ENCODE peak calls at places on chromosomes 5 and 9, in four cellular contexts. G, O, A and N are unnamed samples.

GRCh38 chr9:86751207-86751606 is 196.1 kb downstream of the GAS1 start:
- DNase-seq in G (no peak), O (no peak), A (no peak), N (no peak)

GRCh38 chr9:70156729-70157128 is 102.0 kb upstream of the SMC5 start:
- DNase-seq in G (no peak), O (no peak), A (no peak), N (no peak)

GRCh38 chr5:155978805-155979204 is 348.2 kb upstream of the SGCD start:
- DNase-seq in G (no peak), O (no peak), A (no peak), N (no peak)

GRCh38 chr5:176671399-176671798 is 24.1 kb downstream of the TSPAN17 start:
- DNase-seq in G (no peak), O (no peak), A (no peak), N (no peak)

GRCh38 chr5:107331882-107332281 is 338.9 kb downstream of the EFNA5 start:
- DNase-seq in G (no peak), O (no peak), A (no peak), N (no peak)

GRCh38 chr9:16515879-16516289 is 354.6 kb downstream of the BNC2 start:
- DNase-seq in G (no peak), O (no peak), A (no peak), N (no peak)

GRCh38 chr5:115859378-115859777 is 17.6 kb downstream of the AP3S1 start:
- DNase-seq in G (no peak), O (no peak), A (no peak), N (no peak)

GRCh38 chr5:68287976-68288755 is 72.6 kb downstream of the PIK3R1 start:
- DNase-seq in G (no peak), O (no peak), A (peak; percentile 56), N (peak; percentile 77)

GRCh38 chr9:120712539-120713031 is 1.7 kb downstream of the MEGF9 start:
- DNase-seq in G (no peak), O (no peak), A (no peak), N (no peak)

GRCh38 chr9:120713257-120714087 is 798 bp downstream of the MEGF9 start:
- DNase-seq in G (no peak), O (peak; percentile 56), A (peak; percentile 20), N (peak; percentile 65)

GRCh38 chr9:120710110-120710981 is 3.9 kb downstream of the MEGF9 start:
- DNase-seq in G (no peak), O (peak; percentile 60), A (peak; percentile 40), N (no peak)

GRCh38 chr9:120711354-120711753 is 2.9 kb downstream of the MEGF9 start:
- DNase-seq in G (no peak), O (no peak), A (no peak), N (no peak)

DNA sequence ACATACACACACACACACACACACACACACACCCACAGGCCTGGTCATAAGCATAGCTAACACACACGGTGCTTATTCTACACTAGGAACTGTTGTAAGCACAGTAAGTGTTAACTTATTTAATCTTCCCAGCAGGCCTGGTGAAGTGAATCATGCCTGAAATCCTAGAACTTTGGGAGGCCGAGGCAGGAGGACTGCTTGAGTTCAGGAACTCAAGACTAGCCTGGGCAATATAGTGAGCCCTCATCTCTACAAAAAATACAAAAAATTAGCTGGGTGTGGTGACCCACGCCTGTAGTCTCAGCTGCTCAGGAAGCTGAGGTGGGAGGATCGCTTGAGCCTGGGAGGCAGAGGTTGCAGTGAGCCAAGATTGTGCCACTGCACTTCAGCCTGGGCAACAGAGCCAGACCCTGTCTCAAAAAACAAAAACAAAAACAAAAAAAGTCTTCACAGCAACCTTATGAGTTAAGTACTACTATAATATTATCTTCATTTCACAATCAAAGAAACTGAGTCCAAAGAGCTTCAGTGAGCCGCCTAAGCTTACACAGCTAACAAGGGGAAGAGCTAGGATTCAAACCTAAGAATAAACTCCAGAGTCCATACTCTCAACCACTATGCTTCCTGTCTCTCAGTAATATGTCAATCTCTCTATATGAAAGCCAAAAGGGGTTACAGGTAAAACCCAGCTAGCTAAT is 2.3 kb downstream of the MEGF9 start:
- DNase-seq in G (no peak), O (peak; percentile 26), A (no peak), N (no peak)
- H3K4me3 ChIP-seq in G (peak overlapping the region; percentile 90), O (peak overlapping the region; percentile 98), A (peak overlapping the region; percentile 2), N (peak overlapping the region; percentile 75)

GRCh38 chr5:174801798-174802197 is 77.4 kb downstream of the MSX2 start:
- DNase-seq in G (no peak), O (no peak), A (no peak), N (no peak)

GRCh38 chr5:174796711-174797192 is 72.4 kb downstream of the MSX2 start:
- DNase-seq in G (no peak), O (no peak), A (no peak), N (no peak)

GRCh38 chr5:174800435-174800834 is 76.1 kb downstream of the MSX2 start:
- DNase-seq in G (no peak), O (no peak), A (no peak), N (no peak)

GRCh38 chr5:174798411-174798930 is 74.1 kb downstream of the MSX2 start:
- DNase-seq in G (no peak), O (no peak), A (no peak), N (no peak)

GRCh38 chr5:174799146-174799545 is 74.8 kb downstream of the MSX2 start:
- DNase-seq in G (no peak), O (no peak), A (no peak), N (no peak)
- H3K4me3 ChIP-seq in G (no peak overlapping the region), O (no peak overlapping the region), A (no peak overlapping the region), N (no peak overlapping the region)

DNA sequence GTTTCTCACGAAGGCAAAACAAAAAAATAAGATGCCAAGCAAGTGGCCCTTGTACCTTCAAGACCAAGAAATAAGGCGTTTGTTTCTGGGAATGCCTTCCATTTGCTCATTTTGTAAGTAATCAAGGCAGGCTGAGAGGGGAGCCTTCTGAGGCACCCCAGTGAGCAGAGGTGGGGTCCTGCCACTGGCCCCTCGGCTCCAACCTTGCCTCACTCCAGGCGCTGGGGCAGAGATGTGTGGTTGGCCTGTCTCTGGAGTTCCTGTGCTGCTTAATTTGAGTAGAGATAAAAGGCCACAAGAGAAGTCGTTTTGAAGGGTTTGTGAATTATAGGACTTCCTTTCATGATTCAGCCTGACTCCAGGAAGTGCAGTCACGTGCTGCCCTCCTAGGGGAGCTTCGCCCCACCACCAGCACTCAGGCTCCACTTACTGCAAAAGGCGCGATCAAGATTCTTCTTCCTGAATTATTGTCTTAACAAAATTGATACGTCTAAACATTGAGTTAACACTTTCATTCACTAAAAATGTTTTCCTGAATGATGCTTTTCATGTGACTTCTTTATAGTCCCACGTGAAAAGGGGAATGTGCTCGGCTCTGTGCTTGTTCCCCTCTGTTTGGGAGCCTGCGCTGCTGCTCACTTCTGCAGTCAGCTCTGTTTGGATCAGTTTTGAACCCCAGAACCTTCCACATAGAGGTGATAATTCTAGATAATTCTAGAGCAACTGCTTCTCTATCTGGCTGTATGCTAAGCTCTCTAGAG is 13.7 kb downstream of the SYK start:
- DNase-seq in G (no peak), O (peak; percentile 77), A (peak; percentile 37), N (peak; percentile 52)
- H3K4me3 ChIP-seq in G (no peak overlapping the region), O (no peak overlapping the region), A (no peak overlapping the region), N (no peak overlapping the region)

DNA sequence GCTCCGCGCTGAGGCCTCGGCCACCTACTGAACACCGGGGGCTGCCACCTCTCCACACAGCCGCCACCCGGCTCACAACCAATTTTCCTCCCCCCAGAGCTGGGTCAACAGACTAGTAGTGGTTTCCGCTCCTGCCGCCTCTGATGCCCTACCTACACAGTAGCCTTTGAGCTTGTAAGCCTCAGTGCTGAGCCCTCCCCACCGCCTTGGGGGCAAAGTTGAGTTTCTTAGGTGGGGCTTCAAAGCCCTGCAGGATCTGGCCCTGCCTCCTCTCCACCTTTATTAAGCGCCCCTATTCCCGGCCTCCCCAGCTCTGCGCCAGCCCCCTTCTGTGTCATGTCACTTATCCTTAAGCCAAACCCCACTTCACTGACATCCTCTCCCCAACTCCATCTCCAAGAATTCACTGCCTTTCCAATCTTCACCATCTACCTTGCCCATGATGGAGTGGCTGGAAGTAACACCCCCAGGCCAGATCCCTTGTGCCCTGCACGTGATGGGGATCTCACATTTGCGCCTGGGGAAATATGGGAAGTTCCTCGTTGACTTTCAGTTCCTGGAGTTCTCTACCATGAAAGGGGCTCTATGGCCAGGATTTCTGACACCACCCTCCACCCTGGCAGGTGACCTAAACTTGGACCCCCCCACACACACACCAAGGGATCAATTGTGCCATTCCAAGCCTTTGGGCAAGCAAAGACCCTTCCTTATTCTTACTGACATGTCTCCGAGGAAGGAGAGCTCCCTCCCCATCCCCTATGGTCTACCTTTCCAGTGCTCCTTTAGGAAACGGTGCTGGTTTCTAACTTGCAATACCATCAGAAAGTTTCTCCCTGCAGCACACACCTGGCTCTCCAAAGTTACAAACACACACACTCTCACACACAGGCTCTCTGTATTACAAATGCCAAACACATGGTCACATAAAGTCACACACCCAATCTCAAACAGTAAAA is 2.7 kb upstream of the CNTFR start:
- DNase-seq in G (no peak), O (no peak), A (no peak), N (no peak)
- H3K4me3 ChIP-seq in G (no peak overlapping the region), O (no peak overlapping the region), A (peak overlapping the region; percentile 73), N (no peak overlapping the region)

GRCh38 chr5:163565931-163566608 is 60.7 kb downstream of the MAT2B start:
- DNase-seq in G (no peak), O (peak; percentile 2), A (peak; percentile 10), N (no peak)

GRCh38 chr5:163563880-163564279 is 58.5 kb downstream of the MAT2B start:
- DNase-seq in G (no peak), O (no peak), A (no peak), N (no peak)

GRCh38 chr5:163564321-163564924 is 59.0 kb downstream of the MAT2B start:
- DNase-seq in G (no peak), O (peak; percentile 47), A (peak; percentile 65), N (no peak)

GRCh38 chr5:163566678-163567077 is 61.3 kb downstream of the MAT2B start:
- DNase-seq in G (no peak), O (no peak), A (no peak), N (no peak)

DNA sequence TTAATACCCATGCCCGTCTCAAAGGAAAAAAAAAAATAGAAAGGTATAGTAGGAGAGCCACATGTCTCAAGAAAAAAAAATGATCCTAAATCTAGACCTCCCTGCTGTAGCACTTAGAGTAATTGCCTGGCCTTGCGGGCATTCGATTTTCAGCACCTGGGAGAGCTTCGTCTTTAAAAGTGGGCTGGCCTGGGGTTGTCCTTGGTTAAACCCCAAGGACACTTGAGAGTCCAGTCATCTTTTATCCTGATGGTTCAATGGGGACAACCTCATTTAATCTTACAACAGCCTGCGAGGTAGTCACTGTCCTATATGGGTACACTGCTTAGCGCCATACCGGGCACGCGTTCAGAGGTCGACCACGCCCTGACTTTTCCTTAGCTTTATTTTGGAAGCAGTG is 60.1 kb downstream of the MAT2B start:
- DNase-seq in G (no peak), O (no peak), A (no peak), N (no peak)
- H3K4me3 ChIP-seq in G (peak overlapping the region; percentile 48), O (no peak overlapping the region), A (peak overlapping the region; percentile 32), N (peak overlapping the region; percentile 36)

GRCh38 chr9:91914404-91914803 is 35.6 kb downstream of the ROR2 start:
- DNase-seq in G (no peak), O (no peak), A (no peak), N (no peak)

GRCh38 chr9:91914937-91915336 is 35.1 kb downstream of the ROR2 start:
- DNase-seq in G (no peak), O (no peak), A (no peak), N (no peak)

GRCh38 chr9:91915524-91916266 is 34.3 kb downstream of the ROR2 start:
- DNase-seq in G (no peak), O (no peak), A (no peak), N (no peak)

GRCh38 chr9:91913096-91913495 is 36.9 kb downstream of the ROR2 start:
- DNase-seq in G (no peak), O (no peak), A (no peak), N (no peak)

DNA sequence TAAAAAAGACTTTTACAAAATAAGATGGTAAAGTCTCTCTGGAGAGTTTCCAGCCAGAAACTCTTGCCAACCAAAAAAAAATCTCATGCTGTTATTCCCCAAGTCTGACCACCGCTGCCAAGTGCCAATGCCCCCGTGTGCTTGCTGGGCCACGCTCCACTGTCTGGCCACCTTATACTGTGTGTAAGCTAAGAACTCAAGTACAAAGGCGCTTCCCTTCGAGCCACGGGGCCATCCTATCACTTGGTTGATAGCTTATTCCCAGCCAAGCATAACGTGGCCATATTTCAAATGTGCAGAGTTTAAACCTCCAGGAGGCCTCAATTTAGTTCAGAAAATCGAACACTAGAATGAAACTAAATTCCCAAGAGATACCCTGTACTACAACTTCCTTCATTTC is 36.0 kb downstream of the ROR2 start:
- DNase-seq in G (no peak), O (no peak), A (no peak), N (no peak)
- H3K4me3 ChIP-seq in G (no peak overlapping the region), O (no peak overlapping the region), A (no peak overlapping the region), N (no peak overlapping the region)